ENCODE peak calls at places on chromosomes 1 and 21, in ten cellular contexts. One of them, this sample, is unnamed.
A peak's percentile ranks its signal among the peaks of the same experiment; 100 is the strongest.

GRCh38 chr21:41766051-41766882 is 585 bp downstream of the RIPK4 start:
- DNase-seq in cardiac muscle cell: no peak
- DNase-seq in IMR-90: no peak
- DNase-seq in OCI-LY7: no peak
- DNase-seq in hepatocyte: no peak
- DNase-seq in sigmoid colon: peak; percentile 53
- DNase-seq in A549: no peak
- DNase-seq in breast epithelium: no peak
- DNase-seq in tibial nerve: no peak
- DNase-seq in prostate gland: no peak
- DNase-seq in this sample: no peak

GRCh38 chr1:63326106-63326472 is 3.7 kb downstream of the FOXD3 start:
- DNase-seq in breast epithelium: no peak
- DNase-seq in OCI-LY7: no peak
- DNase-seq in A549: no peak
- DNase-seq in prostate gland: no peak
- DNase-seq in hepatocyte: no peak
- DNase-seq in cardiac muscle cell: no peak
- DNase-seq in tibial nerve: no peak
- DNase-seq in sigmoid colon: no peak
- DNase-seq in IMR-90: no peak
- DNase-seq in this sample: no peak

GRCh38 chr1:201896951-201897391 is 8.3 kb downstream of the SHISA4 start:
- DNase-seq in breast epithelium: no peak
- DNase-seq in hepatocyte: no peak
- DNase-seq in prostate gland: no peak
- DNase-seq in IMR-90: peak; percentile 77
- DNase-seq in sigmoid colon: peak; percentile 93
- DNase-seq in OCI-LY7: no peak
- DNase-seq in A549: no peak
- DNase-seq in cardiac muscle cell: no peak
- DNase-seq in tibial nerve: no peak
- DNase-seq in this sample: no peak

GRCh38 chr1:77121503-77121902 is 97.7 kb downstream of the PIGK start:
- DNase-seq in OCI-LY7: no peak
- DNase-seq in A549: no peak
- DNase-seq in IMR-90: no peak
- DNase-seq in breast epithelium: no peak
- DNase-seq in cardiac muscle cell: no peak
- DNase-seq in sigmoid colon: no peak
- DNase-seq in hepatocyte: no peak
- DNase-seq in tibial nerve: no peak
- DNase-seq in prostate gland: no peak
- DNase-seq in this sample: no peak

GRCh38 chr1:217620814-217621213 is 10.1 kb downstream of the GPATCH2 start:
- DNase-seq in tibial nerve: no peak
- DNase-seq in IMR-90: no peak
- DNase-seq in breast epithelium: no peak
- DNase-seq in prostate gland: no peak
- DNase-seq in cardiac muscle cell: no peak
- DNase-seq in hepatocyte: no peak
- DNase-seq in A549: no peak
- DNase-seq in sigmoid colon: no peak
- DNase-seq in OCI-LY7: no peak
- DNase-seq in this sample: no peak

GRCh38 chr1:35305383-35305782 is 36.9 kb downstream of the ZMYM4 start:
- DNase-seq in sigmoid colon: no peak
- DNase-seq in OCI-LY7: no peak
- DNase-seq in tibial nerve: no peak
- DNase-seq in cardiac muscle cell: no peak
- DNase-seq in A549: no peak
- DNase-seq in IMR-90: no peak
- DNase-seq in prostate gland: no peak
- DNase-seq in hepatocyte: no peak
- DNase-seq in breast epithelium: no peak
- DNase-seq in this sample: no peak

GRCh38 chr1:47699492-47700220 is 261.8 kb downstream of the FOXD2 start:
- DNase-seq in tibial nerve: no peak
- DNase-seq in cardiac muscle cell: no peak
- DNase-seq in OCI-LY7: no peak
- DNase-seq in breast epithelium: no peak
- DNase-seq in IMR-90: no peak
- DNase-seq in sigmoid colon: no peak
- DNase-seq in prostate gland: no peak
- DNase-seq in A549: no peak
- DNase-seq in hepatocyte: no peak
- DNase-seq in this sample: no peak

GRCh38 chr1:183957216-183957830 is 80.2 kb downstream of the COLGALT2 start:
- DNase-seq in sigmoid colon: no peak
- DNase-seq in breast epithelium: no peak
- DNase-seq in cardiac muscle cell: no peak
- DNase-seq in hepatocyte: no peak
- DNase-seq in prostate gland: no peak
- DNase-seq in tibial nerve: no peak
- DNase-seq in OCI-LY7: no peak
- DNase-seq in A549: no peak
- DNase-seq in IMR-90: no peak
- DNase-seq in this sample: no peak

GRCh38 chr1:165773324-165773965 is 4.8 kb upstream of the TMCO1 start:
- DNase-seq in cardiac muscle cell: no peak
- DNase-seq in A549: no peak
- DNase-seq in IMR-90: peak; percentile 89
- DNase-seq in sigmoid colon: no peak
- DNase-seq in hepatocyte: no peak
- DNase-seq in tibial nerve: no peak
- DNase-seq in OCI-LY7: no peak
- DNase-seq in prostate gland: no peak
- DNase-seq in breast epithelium: no peak
- DNase-seq in this sample: no peak

GRCh38 chr21:39350094-39351006 is 1.5 kb upstream of the HMGN1 start:
- DNase-seq in hepatocyte: no peak
- DNase-seq in prostate gland: no peak
- DNase-seq in cardiac muscle cell: no peak
- DNase-seq in OCI-LY7: no peak
- DNase-seq in breast epithelium: no peak
- DNase-seq in sigmoid colon: no peak
- DNase-seq in IMR-90: no peak
- DNase-seq in tibial nerve: no peak
- DNase-seq in A549: no peak
- DNase-seq in this sample: no peak

GRCh38 chr1:54010415-54011117 is 7.4 kb downstream of the LDLRAD1 start:
- DNase-seq in breast epithelium: no peak
- DNase-seq in cardiac muscle cell: no peak
- DNase-seq in IMR-90: no peak
- DNase-seq in hepatocyte: no peak
- DNase-seq in sigmoid colon: no peak
- DNase-seq in tibial nerve: no peak
- DNase-seq in OCI-LY7: no peak
- DNase-seq in A549: no peak
- DNase-seq in prostate gland: no peak
- DNase-seq in this sample: no peak
- H3K4me1 ChIP-seq in breast epithelium: no peaks in the 10 kb centered on the region
- H3K4me1 ChIP-seq in cardiac muscle cell: no peaks in the 10 kb centered on the region
- H3K4me1 ChIP-seq in IMR-90: no peaks in the 10 kb centered on the region
- H3K4me1 ChIP-seq in hepatocyte: no peaks in the 10 kb centered on the region
- H3K4me1 ChIP-seq in sigmoid colon: no peaks in the 10 kb centered on the region
- H3K4me1 ChIP-seq in tibial nerve: no peaks in the 10 kb centered on the region
- H3K4me1 ChIP-seq in OCI-LY7: no peaks in the 10 kb centered on the region
- H3K4me1 ChIP-seq in A549: no peaks in the 10 kb centered on the region
- H3K4me1 ChIP-seq in prostate gland: no peaks in the 10 kb centered on the region
- H3K4me1 ChIP-seq in this sample: no peaks in the 10 kb centered on the region

GRCh38 chr1:229098903-229099578 is 171.9 kb upstream of the RAB4A start:
- DNase-seq in prostate gland: no peak
- DNase-seq in IMR-90: no peak
- DNase-seq in tibial nerve: no peak
- DNase-seq in breast epithelium: no peak
- DNase-seq in A549: no peak
- DNase-seq in hepatocyte: no peak
- DNase-seq in sigmoid colon: peak; percentile 21
- DNase-seq in OCI-LY7: no peak
- DNase-seq in cardiac muscle cell: no peak
- DNase-seq in this sample: no peak

GRCh38 chr1:229097356-229097755 is 173.6 kb upstream of the RAB4A start:
- DNase-seq in OCI-LY7: no peak
- DNase-seq in cardiac muscle cell: no peak
- DNase-seq in A549: no peak
- DNase-seq in prostate gland: no peak
- DNase-seq in sigmoid colon: peak; percentile 43
- DNase-seq in hepatocyte: no peak
- DNase-seq in IMR-90: no peak
- DNase-seq in tibial nerve: no peak
- DNase-seq in breast epithelium: no peak
- DNase-seq in this sample: no peak

GRCh38 chr1:229095325-229095724 is 175.6 kb upstream of the RAB4A start:
- DNase-seq in IMR-90: no peak
- DNase-seq in sigmoid colon: no peak
- DNase-seq in tibial nerve: no peak
- DNase-seq in A549: no peak
- DNase-seq in breast epithelium: no peak
- DNase-seq in cardiac muscle cell: no peak
- DNase-seq in OCI-LY7: no peak
- DNase-seq in prostate gland: no peak
- DNase-seq in hepatocyte: no peak
- DNase-seq in this sample: no peak

GRCh38 chr1:229101011-229101410 is 169.9 kb upstream of the RAB4A start:
- DNase-seq in prostate gland: no peak
- DNase-seq in tibial nerve: no peak
- DNase-seq in cardiac muscle cell: no peak
- DNase-seq in hepatocyte: no peak
- DNase-seq in IMR-90: no peak
- DNase-seq in breast epithelium: no peak
- DNase-seq in sigmoid colon: no peak
- DNase-seq in OCI-LY7: no peak
- DNase-seq in A549: no peak
- DNase-seq in this sample: no peak

GRCh38 chr1:229098361-229098760 is 172.6 kb upstream of the RAB4A start:
- DNase-seq in IMR-90: no peak
- DNase-seq in A549: no peak
- DNase-seq in OCI-LY7: no peak
- DNase-seq in breast epithelium: no peak
- DNase-seq in sigmoid colon: no peak
- DNase-seq in hepatocyte: no peak
- DNase-seq in prostate gland: no peak
- DNase-seq in cardiac muscle cell: no peak
- DNase-seq in tibial nerve: no peak
- DNase-seq in this sample: no peak
- TF ChIP-seq CTCF in IMR-90: no peak
- TF ChIP-seq CTCF in A549: no peak
- TF ChIP-seq CTCF in OCI-LY7: no peak
- TF ChIP-seq CTCF in breast epithelium: no peak
- TF ChIP-seq CTCF in sigmoid colon: no peak
- TF ChIP-seq CTCF in hepatocyte: no peak
- TF ChIP-seq CTCF in prostate gland: no peak
- TF ChIP-seq CTCF in cardiac muscle cell: no peak
- TF ChIP-seq CTCF in tibial nerve: no peak
- TF ChIP-seq CTCF in this sample: no peak

GRCh38 chr1:159009704-159010361 is at the start of gene IFI16:
- DNase-seq in IMR-90: peak; percentile 96
- DNase-seq in prostate gland: peak; percentile 64
- DNase-seq in breast epithelium: no peak
- DNase-seq in A549: peak; percentile 10
- DNase-seq in OCI-LY7: peak; percentile 80
- DNase-seq in cardiac muscle cell: no peak
- DNase-seq in tibial nerve: peak; percentile 74
- DNase-seq in hepatocyte: peak; percentile 83
- DNase-seq in sigmoid colon: peak; percentile 69
- DNase-seq in this sample: peak; percentile 56

GRCh38 chr1:159008744-159009188 is 941 bp upstream of the IFI16 start:
- DNase-seq in cardiac muscle cell: no peak
- DNase-seq in OCI-LY7: peak; percentile 83
- DNase-seq in IMR-90: peak; percentile 16
- DNase-seq in tibial nerve: no peak
- DNase-seq in sigmoid colon: no peak
- DNase-seq in breast epithelium: no peak
- DNase-seq in hepatocyte: no peak
- DNase-seq in A549: no peak
- DNase-seq in prostate gland: no peak
- DNase-seq in this sample: no peak

GRCh38 chr1:159010398-159010797 is 691 bp downstream of the IFI16 start:
- DNase-seq in OCI-LY7: no peak
- DNase-seq in tibial nerve: no peak
- DNase-seq in IMR-90: no peak
- DNase-seq in cardiac muscle cell: no peak
- DNase-seq in sigmoid colon: no peak
- DNase-seq in breast epithelium: no peak
- DNase-seq in A549: no peak
- DNase-seq in hepatocyte: no peak
- DNase-seq in prostate gland: no peak
- DNase-seq in this sample: no peak

GRCh38 chr1:159007734-159008133 is 2.0 kb upstream of the IFI16 start:
- DNase-seq in OCI-LY7: no peak
- DNase-seq in cardiac muscle cell: no peak
- DNase-seq in breast epithelium: no peak
- DNase-seq in A549: no peak
- DNase-seq in tibial nerve: no peak
- DNase-seq in IMR-90: no peak
- DNase-seq in hepatocyte: no peak
- DNase-seq in sigmoid colon: no peak
- DNase-seq in prostate gland: no peak
- DNase-seq in this sample: no peak

GRCh38 chr1:159009287-159009686 is 420 bp upstream of the IFI16 start:
- DNase-seq in OCI-LY7: peak; percentile 39
- DNase-seq in sigmoid colon: no peak
- DNase-seq in hepatocyte: no peak
- DNase-seq in tibial nerve: no peak
- DNase-seq in A549: no peak
- DNase-seq in cardiac muscle cell: no peak
- DNase-seq in prostate gland: no peak
- DNase-seq in IMR-90: no peak
- DNase-seq in breast epithelium: no peak
- DNase-seq in this sample: no peak
- H3K4me1 ChIP-seq in OCI-LY7: peaks cover 62% of the 10 kb centered on the region
- H3K4me1 ChIP-seq in sigmoid colon: peaks cover 5% of the 10 kb centered on the region
- H3K4me1 ChIP-seq in hepatocyte: peaks cover 44% of the 10 kb centered on the region
- H3K4me1 ChIP-seq in tibial nerve: peaks cover 45% of the 10 kb centered on the region
- H3K4me1 ChIP-seq in A549: no peaks in the 10 kb centered on the region
- H3K4me1 ChIP-seq in cardiac muscle cell: peaks cover 7% of the 10 kb centered on the region
- H3K4me1 ChIP-seq in prostate gland: no peaks in the 10 kb centered on the region
- H3K4me1 ChIP-seq in IMR-90: peaks cover 13% of the 10 kb centered on the region
- H3K4me1 ChIP-seq in breast epithelium: no peaks in the 10 kb centered on the region
- H3K4me1 ChIP-seq in this sample: peaks cover 19% of the 10 kb centered on the region

GRCh38 chr1:17744666-17745563 is 10.2 kb upstream of the ACTL8 start:
- DNase-seq in A549: no peak
- DNase-seq in sigmoid colon: no peak
- DNase-seq in prostate gland: no peak
- DNase-seq in IMR-90: no peak
- DNase-seq in hepatocyte: no peak
- DNase-seq in cardiac muscle cell: no peak
- DNase-seq in OCI-LY7: no peak
- DNase-seq in breast epithelium: no peak
- DNase-seq in tibial nerve: no peak
- DNase-seq in this sample: no peak
- TF ChIP-seq CTCF in A549: no peak
- TF ChIP-seq CTCF in sigmoid colon: no peak
- TF ChIP-seq CTCF in prostate gland: no peak
- TF ChIP-seq CTCF in IMR-90: no peak
- TF ChIP-seq CTCF in hepatocyte: no peak
- TF ChIP-seq CTCF in cardiac muscle cell: peak; percentile 20
- TF ChIP-seq CTCF in OCI-LY7: no peak
- TF ChIP-seq CTCF in breast epithelium: no peak
- TF ChIP-seq CTCF in tibial nerve: no peak
- TF ChIP-seq CTCF in this sample: no peak